ENCODE peak calls at places on chromosomes 4 and X, in nine cellular contexts. K is fibroblast of pulmonary artery, P is HFFc6, M is tibial artery, D is fibroblast of mammary gland, T is AG04450, S is lower lobe of right lung, J is lower leg skin, O is GM12864. B is an unnamed sample.

GRCh38 chr4:88738714-88739366 is 41.2 kb upstream of the NAP1L5 start:
- DNase-seq in S (no peak), P (no peak), J (no peak), M (no peak), T (no peak), K (no peak), D (no peak), O (no peak), B (no peak)

GRCh38 chr4:3871181-3871852 is 105.1 kb downstream of the ADRA2C start:
- DNase-seq in O (no peak), T (no peak), K (no peak), J (no peak), D (no peak), P (no peak), M (peak; percentile 45), S (peak; percentile 31), B (no peak)

GRCh38 chrX:111511477-111511876 is at the start of gene SERTM2:
- DNase-seq in D (peak; percentile 4), J (no peak), O (no peak), M (no peak), K (peak; percentile 28), T (no peak), S (no peak), P (no peak), B (no peak)

GRCh38 chr4:54930226-54930625 is 195.2 kb downstream of the KDR start:
- DNase-seq in P (peak; percentile 3), K (peak; percentile 94), D (peak; percentile 12), M (no peak), O (no peak), T (no peak), S (no peak), J (no peak), B (no peak)

GRCh38 chrX:3485727-3486126 is 139.3 kb upstream of the MXRA5 start:
- DNase-seq in O (no peak), M (no peak), D (no peak), S (no peak), K (no peak), T (no peak), P (no peak), J (no peak), B (no peak)

GRCh38 chr4:122854860-122855259 is 28.2 kb downstream of the FGF2 start:
- DNase-seq in D (no peak), K (no peak), S (no peak), T (no peak), M (peak; percentile 73), P (no peak), J (no peak), O (no peak), B (no peak)

GRCh38 chr4:121943941-121944340 is 7.9 kb downstream of the TRPC3 start:
- DNase-seq in P (no peak), K (no peak), S (no peak), J (no peak), O (no peak), M (no peak), T (no peak), D (no peak), B (no peak)

GRCh38 chr4:77154761-77155499 is 2.1 kb upstream of the CCNG2 start:
- DNase-seq in O (no peak), P (no peak), M (no peak), J (no peak), D (no peak), S (no peak), T (no peak), K (no peak), B (no peak)

GRCh38 chrX:928606-929005 is 283.8 kb downstream of the CRLF2 start:
- DNase-seq in P (no peak), M (peak; percentile 4), T (no peak), J (no peak), K (no peak), D (no peak), S (no peak), O (no peak), B (no peak)

GRCh38 chr4:92121099-92121498 is 182.7 kb upstream of the GRID2 start:
- DNase-seq in S (no peak), K (no peak), T (no peak), D (no peak), M (no peak), J (peak; percentile 46), O (no peak), P (no peak), B (no peak)

GRCh38 chr4:828641-829271 is 2.8 kb upstream of the CPLX1 start:
- DNase-seq in K (peak; percentile 10), S (peak; percentile 41), J (no peak), T (no peak), P (no peak), M (peak; percentile 51), D (peak; percentile 31), O (no peak), B (no peak)

GRCh38 chr4:79913581-79913980 is 159.4 kb downstream of the ANTXR2 start:
- DNase-seq in M (no peak), P (peak; percentile 48), J (no peak), S (no peak), O (no peak), D (peak; percentile 59), K (peak; percentile 34), T (peak; percentile 11), B (no peak)

GRCh38 chr4:20248155-20248558 is 3.5 kb upstream of the SLIT2 start:
- DNase-seq in P (peak; percentile 89), T (peak; percentile 55), S (no peak), M (no peak), O (peak; percentile 5), D (peak; percentile 92), J (no peak), K (peak; percentile 86), B (peak; percentile 74)

GRCh38 chr4:175997291-175997690 is 68.3 kb upstream of the WDR17 start:
- DNase-seq in O (no peak), K (no peak), J (no peak), S (no peak), D (no peak), P (no peak), M (no peak), T (no peak), B (no peak)
- TF ChIP-seq CTCF in O (no peak), K (no peak), J (no peak), S (no peak), D (no peak), P (no peak), M (no peak), T (no peak), B (no peak)

DNA sequence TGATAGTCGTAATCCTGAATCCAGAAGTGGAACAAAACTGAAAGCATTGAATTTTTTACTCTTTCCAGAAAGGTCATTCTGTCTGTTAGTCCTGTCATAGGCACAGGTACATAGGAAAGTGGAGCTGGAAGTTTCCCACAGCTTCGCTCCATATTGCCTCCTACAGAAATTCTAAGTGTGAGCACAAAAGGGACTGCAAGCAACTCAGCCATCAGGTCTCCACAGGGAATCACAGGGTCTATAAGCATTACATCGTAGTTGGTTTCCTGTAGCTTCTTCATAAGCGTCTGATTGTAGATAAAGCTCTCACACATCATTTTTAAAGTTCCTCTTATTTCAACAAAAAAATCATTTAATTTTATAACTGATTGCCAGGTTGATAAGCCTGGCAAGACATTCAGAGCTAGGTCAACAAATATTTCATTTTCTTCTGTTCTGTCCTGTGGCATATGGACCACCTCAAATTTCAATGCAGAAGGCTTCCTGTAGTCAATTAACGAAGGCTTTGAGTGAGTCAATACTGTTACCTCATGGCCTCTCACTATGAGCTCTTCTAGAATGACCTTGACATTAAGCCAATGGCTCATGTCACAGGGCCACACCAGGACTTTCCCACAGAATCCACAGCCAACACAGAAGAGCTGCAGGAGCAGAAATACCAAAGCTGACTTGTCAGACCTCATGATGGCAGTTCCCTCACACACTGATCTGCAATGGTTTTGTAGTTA is at the start of gene UGT2A3:
- DNase-seq in M (no peak), D (no peak), T (no peak), O (no peak), K (no peak), P (no peak), S (no peak), J (no peak), B (no peak)
- TF ChIP-seq CTCF in M (no peak), D (no peak), T (no peak), O (no peak), K (no peak), P (no peak), S (no peak), J (no peak), B (no peak)

DNA sequence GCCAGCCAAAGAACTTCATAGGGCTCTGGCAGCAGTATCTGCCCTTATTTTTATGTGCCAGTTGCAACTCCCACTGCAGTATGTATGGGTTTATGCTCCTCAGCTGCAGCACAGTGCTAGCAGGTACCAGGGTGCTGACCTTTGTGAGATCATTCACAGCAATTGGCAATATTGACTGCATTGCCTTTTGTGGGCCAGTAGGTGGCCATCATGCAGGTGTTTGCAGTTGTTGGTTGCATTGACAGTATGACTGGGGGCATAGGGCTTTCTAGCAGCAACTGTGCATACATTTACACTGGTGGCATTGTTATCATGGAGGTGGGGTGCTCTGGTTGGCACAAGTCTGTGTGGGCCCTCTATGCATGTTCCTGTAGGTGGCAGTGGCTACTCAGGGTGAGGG is 42.5 kb downstream of the FAAH2 start:
- DNase-seq in P (no peak), T (no peak), O (no peak), K (no peak), S (no peak), J (no peak), M (no peak), D (no peak), B (no peak)
- TF ChIP-seq CTCF in P (no peak), T (no peak), O (no peak), K (no peak), S (peak; percentile 5), J (no peak), M (no peak), D (peak; percentile 6), B (no peak)

GRCh38 chr4:2042207-2042946 is 16.8 kb upstream of the NAT8L start:
- DNase-seq in T (no peak), D (no peak), K (no peak), S (peak; percentile 50), O (no peak), M (no peak), J (peak; percentile 86), P (no peak), B (no peak)

GRCh38 chr4:2043396-2044118 is 15.6 kb upstream of the NAT8L start:
- DNase-seq in P (no peak), S (no peak), D (no peak), T (no peak), J (peak; percentile 78), O (no peak), M (no peak), K (no peak), B (no peak)

GRCh38 chr4:2041234-2042130 is 17.6 kb upstream of the NAT8L start:
- DNase-seq in O (peak; percentile 37), J (peak; percentile 92), K (peak; percentile 79), D (peak; percentile 72), T (peak; percentile 15), M (peak; percentile 77), S (peak; percentile 91), P (peak; percentile 68), B (peak; percentile 35)

GRCh38 chr4:2044119-2044485 is 15.0 kb upstream of the NAT8L start:
- DNase-seq in K (no peak), T (no peak), O (no peak), S (no peak), J (no peak), P (no peak), D (no peak), M (no peak), B (no peak)

DNA sequence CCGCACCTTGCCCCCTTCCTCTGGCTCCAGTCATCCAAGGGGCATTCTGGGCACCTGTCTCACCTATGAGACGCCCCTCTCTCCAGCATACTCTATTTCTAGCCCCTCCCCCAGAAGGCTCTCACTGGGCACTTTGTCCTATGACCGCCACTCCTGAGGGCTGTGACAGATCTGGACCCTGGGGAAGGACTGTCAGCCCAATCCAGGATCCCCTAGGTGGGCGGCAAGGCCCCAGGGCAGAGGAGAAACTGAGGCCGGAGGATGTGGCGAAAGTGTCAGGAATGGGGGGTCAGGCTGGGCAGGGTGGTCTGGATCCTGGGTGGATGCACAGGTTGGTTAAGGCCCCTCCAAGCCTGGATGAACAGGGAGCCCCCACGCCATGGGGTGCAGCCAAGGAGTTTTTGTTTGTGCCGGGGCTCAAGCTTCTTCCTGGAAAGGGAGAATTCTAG is 16.2 kb upstream of the NAT8L start:
- DNase-seq in O (no peak), P (no peak), J (peak; percentile 39), S (no peak), T (no peak), D (no peak), M (no peak), K (no peak), B (no peak)
- TF ChIP-seq CTCF in O (no peak), P (no peak), J (no peak), S (no peak), T (no peak), D (no peak), M (no peak), K (no peak), B (no peak)

B was measured in AG09319.